ENCODE peak calls at places on chromosomes 4 and X, in five cellular contexts. T, A, X, N and H are unnamed samples. For H3K4me1, the result is how much of the 10 kb centered on the place peaks cover.

GRCh38 chrX:13952581-13952980 is 77.1 kb downstream of the GEMIN8 start:
- DNase-seq in X (no peak), A (no peak), N (no peak), T (no peak), H (no peak)

GRCh38 chr4:19051751-19052296 is 1030.3 kb upstream of the LCORL start:
- DNase-seq in A (no peak), X (no peak), N (no peak), T (no peak), H (no peak)

GRCh38 chrX:56800801-56801200 is 71.8 kb downstream of the NBDY start:
- DNase-seq in X (no peak), N (no peak), A (peak), T (no peak), H (no peak)

GRCh38 chr4:7715251-7716014 is 224.2 kb downstream of the AFAP1 start:
- DNase-seq in X (no peak), A (no peak), N (no peak), T (no peak), H (no peak)

GRCh38 chr4:177427097-177427665 is 15.1 kb downstream of the AGA start:
- DNase-seq in T (no peak), X (peak), N (no peak), A (no peak), H (no peak)

GRCh38 chr4:65670331-65671031 is at the start of gene EPHA5:
- DNase-seq in T (peak), X (peak), N (peak), A (peak), H (peak)

GRCh38 chr4:158875026-158875425 is 106.2 kb downstream of the FNIP2 start:
- DNase-seq in T (no peak), A (no peak), X (no peak), N (no peak), H (no peak)

GRCh38 chr4:82084747-82085146 is 289.0 kb downstream of the HNRNPD start:
- DNase-seq in X (no peak), N (no peak), A (no peak), T (no peak), H (no peak)

GRCh38 chr4:119300072-119300387 is 21.9 kb downstream of the FABP2 start:
- DNase-seq in T (peak), N (peak), X (peak), A (peak), H (peak)

GRCh38 chr4:152278505-152279301 is 257.2 kb downstream of the FBXW7 start:
- DNase-seq in X (no peak), A (peak), N (peak), T (no peak), H (no peak)

GRCh38 chr4:140943486-140943885 is 187.3 kb upstream of the TBC1D9 start:
- DNase-seq in A (no peak), X (peak), N (no peak), T (no peak), H (no peak)

GRCh38 chr4:39014028-39014427 is 18.2 kb downstream of the TMEM156 start:
- DNase-seq in A (no peak), T (no peak), X (no peak), N (no peak), H (no peak)

GRCh38 chrX:8404443-8404842 is 60.2 kb upstream of the VCX3B start:
- DNase-seq in X (no peak), A (no peak), T (peak), N (peak), H (no peak)

GRCh38 chr4:174989791-174990190 is 71.6 kb downstream of the ADAM29 start:
- DNase-seq in X (no peak), N (no peak), T (no peak), A (no peak), H (no peak)

GRCh38 chr4:93878566-93878965 is 50.0 kb downstream of the ATOH1 start:
- DNase-seq in A (no peak), N (no peak), X (no peak), T (no peak), H (no peak)

GRCh38 chr4:20418865-20419451 is 167.3 kb downstream of the SLIT2 start:
- DNase-seq in N (no peak), T (no peak), X (peak), A (no peak), H (no peak)

GRCh38 chrX:67780694-67781109 is 236.9 kb downstream of the AR start:
- DNase-seq in X (peak), A (peak), N (peak), T (peak), H (peak)

GRCh38 chrX:11053351-11053750 is 57.8 kb upstream of the HCCS start:
- DNase-seq in T (no peak), A (no peak), N (no peak), X (peak), H (no peak)

GRCh38 chrX:36856849-36857248 is 151.3 kb upstream of the FAM47C start:
- DNase-seq in A (no peak), X (peak), N (no peak), T (no peak), H (no peak)

GRCh38 chrX:104565791-104566687 is at the start of gene IL1RAPL2:
- DNase-seq in T (no peak), N (no peak), A (no peak), X (no peak), H (peak)

GRCh38 chr4:105970371-105970770 is 75.1 kb downstream of the NPNT start:
- DNase-seq in N (no peak), X (no peak), A (no peak), T (no peak), H (no peak)

GRCh38 chr4:112704991-112705845 is 68.3 kb downstream of the LARP7 start:
- DNase-seq in N (no peak), X (peak), T (peak), A (peak), H (peak)

GRCh38 chrX:21946925-21947641 is 6.6 kb downstream of the SMS start:
- DNase-seq in T (no peak), X (peak), A (no peak), N (no peak), H (no peak)

GRCh38 chr4:95220205-95221175 is 328.3 kb downstream of the UNC5C start:
- DNase-seq in X (no peak), N (no peak), T (no peak), A (no peak), H (no peak)

GRCh38 chr4:71027611-71028010 is 34.2 kb downstream of the DCK start:
- DNase-seq in N (no peak), T (no peak), A (no peak), X (no peak), H (no peak)

GRCh38 chr4:76001760-76002159 is 5.5 kb downstream of the CXCL9 start:
- DNase-seq in X (no peak), A (no peak), N (no peak), T (no peak), H (no peak)

GRCh38 chr4:154456240-154456639 is 35.4 kb downstream of the DCHS2 start:
- DNase-seq in T (no peak), N (no peak), X (no peak), A (no peak), H (no peak)

GRCh38 chr4:143773998-143774898 is 73.8 kb upstream of the FREM3 start:
- DNase-seq in A (peak), N (peak), X (peak), T (no peak), H (no peak)

GRCh38 chr4:98987720-98988119 is 7.8 kb upstream of the METAP1 start:
- DNase-seq in T (no peak), X (no peak), A (no peak), N (no peak), H (no peak)

GRCh38 chrX:107709266-107709795 is 66.3 kb downstream of the TSC22D3 start:
- DNase-seq in X (no peak), N (no peak), A (no peak), T (no peak), H (no peak)

GRCh38 chr4:182513534-182514291 is 270.5 kb downstream of the TENM3 start:
- DNase-seq in A (no peak), T (no peak), X (no peak), N (no peak), H (no peak)

GRCh38 chrX:41137589-41137988 is 52.3 kb downstream of the USP9X start:
- DNase-seq in T (no peak), N (no peak), X (peak), A (no peak), H (no peak)

GRCh38 chrX:13250831-13251612 is 68.8 kb downstream of the ATXN3L start:
- DNase-seq in X (peak), T (peak), N (no peak), A (no peak), H (no peak)

GRCh38 chr4:604131-604530 is 21.2 kb upstream of the PDE6B start:
- DNase-seq in A (no peak), X (no peak), N (no peak), T (no peak), H (no peak)

GRCh38 chrX:132622130-132622529 is 133.3 kb upstream of the MBNL3 start:
- DNase-seq in N (no peak), X (peak), A (no peak), T (no peak), H (no peak)

GRCh38 chr4:92406488-92406887 is 102.7 kb downstream of the GRID2 start:
- DNase-seq in N (no peak), T (no peak), X (no peak), A (no peak), H (no peak)

GRCh38 chr4:79979785-79980437 is 93.1 kb downstream of the ANTXR2 start:
- DNase-seq in A (no peak), T (no peak), X (no peak), N (no peak), H (no peak)

GRCh38 chr4:90317785-90318184 is 190.6 kb downstream of the CCSER1 start:
- DNase-seq in A (no peak), X (peak), N (no peak), T (no peak), H (no peak)
- TF ChIP-seq CTCF in A (no peak), X (no peak), N (no peak), T (no peak), H (no peak)

GRCh38 chr4:1793940-1794808 is 1.1 kb downstream of the FGFR3 start:
- DNase-seq in N (no peak), T (no peak), A (no peak), X (no peak), H (no peak)
- H3K4me1 ChIP-seq in N (under half), T (under half), A (under half), X (under half), H (under half)

GRCh38 chrX:70669120-70669519 is 224.5 kb downstream of the DLG3 start:
- DNase-seq in T (no peak), A (no peak), X (no peak), N (no peak), H (no peak)

GRCh38 chrX:70664726-70665125 is 220.1 kb downstream of the DLG3 start:
- DNase-seq in A (no peak), T (no peak), N (no peak), X (peak), H (no peak)
- TF ChIP-seq CTCF in A (no peak), T (no peak), N (no peak), X (peak), H (no peak)

GRCh38 chr4:78659264-78659663 is 107.7 kb downstream of the ANXA3 start:
- DNase-seq in X (no peak), N (no peak), T (no peak), A (no peak), H (no peak)
- H3K4me1 ChIP-seq in X (under half), N (under half), T (under half), A (under half), H (under half)

GRCh38 chr4:113761682-113762060 is at the start of gene CAMK2D:
- DNase-seq in A (peak), T (peak), N (peak), X (peak), H (peak)
- TF ChIP-seq CTCF in A (peak), T (peak), N (peak), X (peak), H (peak)

GRCh38 chrX:46961574-46962279 is 49.5 kb downstream of the JADE3 start:
- DNase-seq in X (no peak), N (no peak), A (no peak), T (no peak), H (no peak)

GRCh38 chrX:46957299-46957698 is 45.1 kb downstream of the JADE3 start:
- DNase-seq in T (no peak), N (no peak), A (no peak), X (no peak), H (no peak)

GRCh38 chrX:46959101-46959500 is 46.9 kb downstream of the JADE3 start:
- DNase-seq in N (no peak), T (no peak), X (no peak), A (no peak), H (no peak)

GRCh38 chrX:46959985-46960700 is 47.9 kb downstream of the JADE3 start:
- DNase-seq in T (no peak), A (no peak), N (no peak), X (no peak), H (no peak)

DNA sequence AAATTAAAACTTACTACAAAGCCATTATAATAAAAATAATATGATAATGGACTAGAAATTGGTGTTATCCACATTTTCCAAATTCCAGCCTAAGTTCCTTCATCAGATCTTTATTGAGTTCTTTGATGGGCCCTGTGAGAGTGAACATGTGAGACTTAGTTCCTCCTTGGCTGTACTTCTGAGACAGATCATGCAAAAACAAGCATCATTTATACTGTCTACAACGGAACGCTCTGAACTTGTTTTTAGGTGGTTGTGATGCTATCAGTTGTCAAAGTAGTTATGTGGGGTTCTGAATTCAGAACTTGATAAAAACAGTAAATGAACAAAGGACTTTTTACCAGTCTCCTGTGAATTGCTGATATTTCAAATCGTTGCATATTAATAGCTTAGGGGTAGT is 48.9 kb downstream of the JADE3 start:
- DNase-seq in A (no peak), X (no peak), T (no peak), N (no peak), H (no peak)
- H3K4me1 ChIP-seq in A (under half), X (under half), T (under half), N (under half), H (under half)

DNA sequence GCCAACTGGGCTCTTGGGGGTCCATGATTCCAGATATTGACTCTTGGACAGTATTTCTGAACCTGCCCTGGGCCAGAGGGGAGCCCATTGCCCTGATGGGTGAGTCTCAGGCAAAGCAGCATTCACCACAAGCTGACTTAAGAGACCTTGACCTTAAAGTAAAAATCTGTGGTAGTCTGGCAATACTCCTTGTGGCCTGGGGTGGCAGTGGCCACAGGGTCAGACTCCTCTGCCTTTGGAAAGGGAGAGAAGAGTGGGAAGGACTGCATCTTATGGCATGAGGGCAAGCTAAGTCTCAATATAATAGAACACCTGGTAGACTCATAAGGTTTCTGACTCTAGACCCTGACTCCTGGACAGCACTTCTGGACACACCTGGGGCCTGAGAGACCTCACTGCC is 340.3 kb upstream of the MAD2L1 start:
- DNase-seq in A (no peak), T (no peak), N (no peak), X (no peak), H (no peak)
- TF ChIP-seq CTCF in A (no peak), T (no peak), N (no peak), X (no peak), H (no peak)